ENCODE peak calls at places on chromosome 21, in seven cellular contexts. H, O, A, L, M, Y and E are unnamed samples.

GRCh38 chr21:34878501-34878900 is 170.6 kb downstream of the RUNX1 start:
- DNase-seq in H (peak; percentile 96), O (no peak), A (peak; percentile 30), L (no peak), M (no peak), Y (no peak), E (no peak)

GRCh38 chr21:35095859-35096291 is 46.8 kb upstream of the RUNX1 start:
- DNase-seq in H (no peak), O (peak; percentile 18), A (no peak), L (peak; percentile 45), M (no peak), Y (no peak), E (no peak)

GRCh38 chr21:36630485-36631206 is 68.3 kb upstream of the SIM2 start:
- DNase-seq in H (peak; percentile 80), O (peak; percentile 74), A (peak; percentile 61), L (peak; percentile 96), M (no peak), Y (peak; percentile 48), E (peak; percentile 13)

GRCh38 chr21:43885721-43886120 is 20.7 kb downstream of the AGPAT3 start:
- DNase-seq in H (no peak), O (no peak), A (no peak), L (no peak), M (no peak), Y (no peak), E (no peak)

GRCh38 chr21:45413922-45414321 is 9.0 kb downstream of the COL18A1 start:
- DNase-seq in H (no peak), O (no peak), A (no peak), L (no peak), M (no peak), Y (no peak), E (no peak)

GRCh38 chr21:45969921-45970673 is 11.5 kb upstream of the COL6A1 start:
- DNase-seq in H (no peak), O (no peak), A (no peak), L (no peak), M (no peak), Y (no peak), E (no peak)

GRCh38 chr21:44931501-44932365 is 8.1 kb upstream of the SLX9 start:
- DNase-seq in H (peak; percentile 49), O (no peak), A (no peak), L (no peak), M (no peak), Y (no peak), E (no peak)

GRCh38 chr21:39705849-39706248 is 39.1 kb upstream of the IGSF5 start:
- DNase-seq in H (peak; percentile 44), O (no peak), A (no peak), L (peak; percentile 37), M (no peak), Y (no peak), E (no peak)

GRCh38 chr21:46459356-46460112 is 843 bp downstream of the DIP2A start:
- DNase-seq in H (peak; percentile 49), O (peak; percentile 62), A (peak; percentile 47), L (peak; percentile 36), M (peak; percentile 36), Y (peak; percentile 40), E (peak; percentile 2)

GRCh38 chr21:34807881-34808568 is 139.2 kb downstream of the CLIC6 start:
- DNase-seq in H (peak; percentile 87), O (peak; percentile 85), A (peak; percentile 94), L (peak; percentile 92), M (no peak), Y (no peak), E (peak; percentile 49)

GRCh38 chr21:31520506-31521163 is 138.9 kb upstream of the SOD1 start:
- DNase-seq in H (no peak), O (no peak), A (no peak), L (peak; percentile 88), M (no peak), Y (no peak), E (no peak)

GRCh38 chr21:44566403-44566802 is 7.1 kb upstream of the KRTAP10-4 start:
- DNase-seq in H (no peak), O (no peak), A (no peak), L (no peak), M (no peak), Y (no peak), E (no peak)

GRCh38 chr21:21971384-21971783 is 973.2 kb downstream of the NCAM2 start:
- DNase-seq in H (peak; percentile 26), O (no peak), A (no peak), L (peak; percentile 5), M (no peak), Y (no peak), E (no peak)

GRCh38 chr21:42571391-42572150 is 57.9 kb downstream of the SLC37A1 start:
- DNase-seq in H (no peak), O (no peak), A (no peak), L (no peak), M (no peak), Y (no peak), E (no peak)